ENCODE peak calls at places on chromosomes 1 and 21, in nine cellular contexts. One of them, this sample, is unnamed.

GRCh38 chr21:45277101-45278045 is 10.3 kb downstream of the POFUT2 start:
- DNase-seq in RKO: no peak
- DNase-seq in iris pigment epithelial cell: no peak
- DNase-seq in NCI-H774: no peak
- DNase-seq in activated CD8-positive, alpha-beta memory T cell treated with anti-CD3 and anti-CD28 coated beads for 24 hours: peak
- DNase-seq in activated naive CD8-positive, alpha-beta T cell treated with anti-CD3 and anti-CD28 coated beads for 36 hours: no peak
- DNase-seq in H4: no peak
- DNase-seq in mammary epithelial cell: no peak
- DNase-seq in kidney tubule cell: no peak
- DNase-seq in this sample: peak

GRCh38 chr1:225909477-225909876 is 14.6 kb downstream of the PYCR2 start:
- DNase-seq in iris pigment epithelial cell: no peak
- DNase-seq in activated CD8-positive, alpha-beta memory T cell treated with anti-CD3 and anti-CD28 coated beads for 24 hours: no peak
- DNase-seq in H4: no peak
- DNase-seq in RKO: no peak
- DNase-seq in NCI-H774: peak
- DNase-seq in kidney tubule cell: no peak
- DNase-seq in mammary epithelial cell: no peak
- DNase-seq in activated naive CD8-positive, alpha-beta T cell treated with anti-CD3 and anti-CD28 coated beads for 36 hours: no peak
- DNase-seq in this sample: no peak

GRCh38 chr1:171486048-171486519 is 754 bp downstream of the PRRC2C start:
- DNase-seq in activated CD8-positive, alpha-beta memory T cell treated with anti-CD3 and anti-CD28 coated beads for 24 hours: peak
- DNase-seq in RKO: peak
- DNase-seq in H4: peak
- DNase-seq in activated naive CD8-positive, alpha-beta T cell treated with anti-CD3 and anti-CD28 coated beads for 36 hours: peak
- DNase-seq in kidney tubule cell: peak
- DNase-seq in iris pigment epithelial cell: peak
- DNase-seq in NCI-H774: peak
- DNase-seq in mammary epithelial cell: peak
- DNase-seq in this sample: no peak

GRCh38 chr21:33033094-33033951 is 7.6 kb downstream of the OLIG2 start:
- DNase-seq in H4: no peak
- DNase-seq in mammary epithelial cell: no peak
- DNase-seq in kidney tubule cell: no peak
- DNase-seq in iris pigment epithelial cell: no peak
- DNase-seq in NCI-H774: no peak
- DNase-seq in RKO: no peak
- DNase-seq in activated CD8-positive, alpha-beta memory T cell treated with anti-CD3 and anti-CD28 coated beads for 24 hours: no peak
- DNase-seq in activated naive CD8-positive, alpha-beta T cell treated with anti-CD3 and anti-CD28 coated beads for 36 hours: no peak
- DNase-seq in this sample: no peak

GRCh38 chr1:35666916-35667315 is 25.6 kb upstream of the PSMB2 start:
- DNase-seq in RKO: no peak
- DNase-seq in kidney tubule cell: no peak
- DNase-seq in NCI-H774: no peak
- DNase-seq in H4: no peak
- DNase-seq in iris pigment epithelial cell: no peak
- DNase-seq in mammary epithelial cell: no peak
- DNase-seq in activated naive CD8-positive, alpha-beta T cell treated with anti-CD3 and anti-CD28 coated beads for 36 hours: no peak
- DNase-seq in activated CD8-positive, alpha-beta memory T cell treated with anti-CD3 and anti-CD28 coated beads for 24 hours: no peak
- DNase-seq in this sample: no peak

GRCh38 chr1:203219934-203220333 is 9.5 kb downstream of the CHIT1 start:
- DNase-seq in H4: no peak
- DNase-seq in mammary epithelial cell: no peak
- DNase-seq in NCI-H774: no peak
- DNase-seq in activated naive CD8-positive, alpha-beta T cell treated with anti-CD3 and anti-CD28 coated beads for 36 hours: no peak
- DNase-seq in kidney tubule cell: no peak
- DNase-seq in activated CD8-positive, alpha-beta memory T cell treated with anti-CD3 and anti-CD28 coated beads for 24 hours: no peak
- DNase-seq in RKO: no peak
- DNase-seq in iris pigment epithelial cell: no peak
- DNase-seq in this sample: no peak

GRCh38 chr1:192609110-192610079 is 26.6 kb upstream of the RGS13 start:
- DNase-seq in H4: no peak
- DNase-seq in iris pigment epithelial cell: no peak
- DNase-seq in NCI-H774: no peak
- DNase-seq in RKO: no peak
- DNase-seq in activated naive CD8-positive, alpha-beta T cell treated with anti-CD3 and anti-CD28 coated beads for 36 hours: peak
- DNase-seq in mammary epithelial cell: no peak
- DNase-seq in kidney tubule cell: no peak
- DNase-seq in activated CD8-positive, alpha-beta memory T cell treated with anti-CD3 and anti-CD28 coated beads for 24 hours: peak
- DNase-seq in this sample: peak

GRCh38 chr1:23930270-23930669 is 17.1 kb upstream of the CNR2 start:
- DNase-seq in activated naive CD8-positive, alpha-beta T cell treated with anti-CD3 and anti-CD28 coated beads for 36 hours: no peak
- DNase-seq in iris pigment epithelial cell: no peak
- DNase-seq in activated CD8-positive, alpha-beta memory T cell treated with anti-CD3 and anti-CD28 coated beads for 24 hours: no peak
- DNase-seq in H4: no peak
- DNase-seq in NCI-H774: no peak
- DNase-seq in kidney tubule cell: no peak
- DNase-seq in RKO: no peak
- DNase-seq in mammary epithelial cell: no peak
- DNase-seq in this sample: no peak